ENCODE peak calls at places on chromosomes 12 and 14, in six cellular contexts. N is ovary, S is esophagus squamous epithelium, O is fibroblast of lung, E is lung, I is BE2C. G is an unnamed sample. For H3K36me3, the result is how much of the 10 kb centered on the place peaks cover.

GRCh38 chr12:26666286-26666685 is 166.7 kb downstream of the ITPR2 start:
- DNase-seq in E (no peak), I (no peak), N (no peak), S (no peak), O (no peak), G (no peak)

GRCh38 chr12:93773122-93773871 is 96.1 kb downstream of the CRADD start:
- DNase-seq in S (no peak), I (peak), O (peak), N (no peak), E (no peak), G (no peak)

GRCh38 chr12:5171701-5172100 is 128.0 kb downstream of the KCNA5 start:
- DNase-seq in O (peak), S (no peak), N (no peak), E (peak), I (peak), G (peak)

GRCh38 chr12:126663304-126664094 is 1598.3 kb downstream of the AACS start:
- DNase-seq in O (no peak), I (peak), S (no peak), E (no peak), N (no peak), G (peak)

GRCh38 chr12:116919247-116919671 is 8.5 kb downstream of the FBXW8 start:
- DNase-seq in S (no peak), O (no peak), I (peak), N (no peak), E (no peak), G (no peak)

GRCh38 chr12:9365296-9365695 is 157.1 kb upstream of the PZP start:
- DNase-seq in I (no peak), N (no peak), O (peak), S (no peak), E (no peak), G (no peak)

GRCh38 chr12:77357654-77358053 is 292.3 kb upstream of the E2F7 start:
- DNase-seq in E (no peak), S (no peak), N (no peak), O (no peak), I (no peak), G (no peak)

GRCh38 chr12:6452908-6453630 is 1.2 kb downstream of the TAPBPL start:
- DNase-seq in E (peak), S (no peak), I (no peak), O (no peak), N (no peak), G (no peak)

GRCh38 chr12:66899567-66899966 is 220.7 kb upstream of the GRIP1 start:
- DNase-seq in N (no peak), E (no peak), I (no peak), O (no peak), S (no peak), G (no peak)

GRCh38 chr14:74620497-74620921 is 8.5 kb upstream of the LTBP2 start:
- DNase-seq in N (no peak), E (no peak), O (peak), I (no peak), S (no peak), G (peak)

GRCh38 chr14:61452452-61452851 is 131.1 kb downstream of the PRKCH start:
- DNase-seq in S (no peak), N (no peak), I (no peak), E (no peak), O (no peak), G (no peak)

GRCh38 chr14:100336618-100337530 is 13.7 kb downstream of the SLC25A47 start:
- DNase-seq in E (no peak), N (peak), O (no peak), I (no peak), S (no peak), G (no peak)

GRCh38 chr12:125172231-125172850 is 107.1 kb downstream of the AACS start:
- DNase-seq in O (no peak), N (no peak), I (no peak), E (no peak), S (no peak), G (no peak)

GRCh38 chr14:81400852-81401251 is 728 bp upstream of the STON2 start:
- DNase-seq in N (no peak), I (peak), E (peak), S (no peak), O (peak), G (peak)

GRCh38 chr12:131917139-131917710 is 11.9 kb upstream of the PUS1 start:
- DNase-seq in I (peak), O (no peak), S (no peak), N (no peak), E (no peak), G (no peak)

GRCh38 chr12:131916306-131917138 is 12.6 kb upstream of the PUS1 start:
- DNase-seq in I (peak), E (no peak), N (no peak), O (no peak), S (no peak), G (no peak)

GRCh38 chr12:131919051-131919347 is 10.1 kb upstream of the PUS1 start:
- DNase-seq in S (no peak), E (no peak), I (no peak), N (no peak), O (no peak), G (no peak)

GRCh38 chr12:131918311-131919050 is 10.6 kb upstream of the PUS1 start:
- DNase-seq in E (no peak), N (no peak), I (no peak), S (no peak), O (no peak), G (no peak)

DNA sequence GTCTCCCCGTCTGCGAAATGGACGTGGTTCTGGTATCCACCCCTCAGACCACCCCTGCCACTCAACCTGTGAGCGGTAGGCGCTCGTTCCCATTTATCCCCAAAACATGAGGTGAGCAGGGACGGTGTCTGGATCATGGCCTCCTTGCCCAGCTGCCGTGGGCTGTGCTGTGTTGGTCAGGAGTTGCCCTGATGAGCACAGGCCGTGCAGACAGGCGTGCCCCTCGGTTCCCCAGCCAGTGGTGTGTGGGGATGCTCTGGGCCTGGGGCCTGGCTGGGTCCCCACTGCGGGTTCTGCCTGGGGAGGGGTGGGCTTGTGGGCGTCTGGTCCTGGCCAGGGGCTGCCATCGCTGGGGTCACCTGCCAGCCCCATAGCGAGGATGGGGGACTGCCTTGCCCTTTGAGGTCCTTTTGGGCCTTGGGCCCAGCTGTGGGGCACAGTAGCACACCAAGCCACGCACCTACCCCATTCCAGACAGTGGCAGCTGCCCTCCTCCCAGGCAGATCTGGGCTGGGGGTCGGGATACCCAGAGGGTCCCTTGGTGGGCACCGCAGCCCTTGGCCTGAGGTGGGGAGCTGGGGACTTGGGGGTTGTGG is 11.3 kb upstream of the PUS1 start:
- DNase-seq in I (peak), O (no peak), E (no peak), S (no peak), N (no peak), G (no peak)
- H3K36me3 ChIP-seq in I (under half), O (under half), E (under half), S (half or more), N (under half), G (under half)

DNA sequence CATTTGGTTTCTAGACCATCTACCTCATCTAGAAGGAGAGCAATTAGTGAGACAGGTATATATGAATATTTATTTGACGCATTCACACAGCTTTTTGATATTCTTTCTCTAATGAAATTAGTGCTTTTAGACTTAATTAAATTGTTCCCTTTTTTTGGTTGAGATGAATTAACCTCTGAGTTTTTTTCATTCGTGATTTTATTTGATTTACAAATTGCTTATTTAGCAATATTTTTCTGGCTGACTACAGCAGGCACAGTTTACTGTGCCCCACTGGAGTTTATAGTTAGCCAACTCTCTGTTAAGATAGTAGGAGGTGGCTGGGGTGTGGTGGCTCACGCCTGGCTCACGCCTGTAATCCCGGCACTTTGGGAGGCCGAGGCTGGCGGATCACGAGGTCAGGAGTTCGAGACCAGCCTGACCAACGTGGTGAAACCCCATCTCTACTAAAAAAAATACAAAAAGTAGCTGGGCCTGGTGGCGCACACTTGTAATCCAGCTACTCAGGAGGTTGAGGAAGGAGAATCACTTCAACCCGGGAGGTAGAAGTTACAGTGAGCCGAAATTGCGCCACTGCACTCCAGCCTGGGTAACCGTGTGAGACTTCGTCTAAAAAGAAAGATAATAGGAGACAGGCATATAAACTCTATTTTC is 16.7 kb downstream of the MDM2 start:
- DNase-seq in O (no peak), I (no peak), N (no peak), E (no peak), S (no peak), G (no peak)
- H3K36me3 ChIP-seq in O (under half), I (half or more), N (under half), E (under half), S (half or more), G (half or more)

GRCh38 chr12:56676851-56677601 is 11.1 kb downstream of the PTGES3 start:
- DNase-seq in E (no peak), S (no peak), N (no peak), O (no peak), I (no peak), G (no peak)
- H3K36me3 ChIP-seq in E (under half), S (under half), N (under half), O (under half), I (half or more), G (half or more)

GRCh38 chr14:23068792-23069412 is 11.6 kb upstream of the CDH24 start:
- DNase-seq in N (peak), O (peak), I (peak), E (peak), S (no peak), G (peak)
- H3K36me3 ChIP-seq in N (under half), O (under half), I (half or more), E (under half), S (half or more), G (half or more)

G was measured in SJCRH30.